ENCODE peak calls at places on chromosomes 7 and 10, in six cellular contexts. O is nucleus accumbens; J is stimulated activated CD4-positive, alpha-beta T cell treated with anti-CD3 and anti-CD28 coated beads, Interleukin-4, amount 100 ng/mL, for 24 hours; X is brain pericyte; S is neural crest cell; H is H54. G is an unnamed sample.

GRCh38 chr10:72009062-72009429 is 44.9 kb downstream of the CHST3 start:
- DNase-seq in H (no peak), S (no peak), X (no peak), O (no peak), J (no peak), G (no peak)

GRCh38 chr7:149322737-149323136 is 60.7 kb downstream of the ZNF783 start:
- DNase-seq in S (no peak), O (no peak), J (no peak), X (no peak), H (no peak), G (no peak)

GRCh38 chr7:44707558-44708230 is 41.0 kb upstream of the ZMIZ2 start:
- DNase-seq in X (no peak), S (no peak), J (no peak), H (no peak), O (no peak), G (no peak)

GRCh38 chr10:68536973-68537372 is 9.7 kb upstream of the SLC25A16 start:
- DNase-seq in J (no peak), X (no peak), O (no peak), H (no peak), S (no peak), G (no peak)

GRCh38 chr7:150947761-150948680 is 30.1 kb downstream of the KCNH2 start:
- DNase-seq in X (no peak), H (no peak), O (no peak), S (no peak), J (no peak), G (no peak)

GRCh38 chr7:21028186-21028989 is 241.7 kb upstream of the SP8 start:
- DNase-seq in S (peak), H (no peak), O (no peak), X (no peak), J (no peak), G (no peak)

GRCh38 chr10:89518108-89518507 is 17.3 kb downstream of the SLC16A12 start:
- DNase-seq in H (no peak), J (no peak), O (no peak), X (no peak), S (no peak), G (no peak)

GRCh38 chr7:141317033-141317585 is 234.1 kb upstream of the AGK start:
- DNase-seq in S (no peak), X (no peak), J (no peak), H (no peak), O (no peak), G (no peak)

GRCh38 chr10:117461766-117462423 is 80.7 kb upstream of the EMX2 start:
- DNase-seq in X (no peak), O (no peak), H (peak), J (no peak), S (no peak), G (no peak)

GRCh38 chr10:89540550-89540949 is 5.2 kb upstream of the SLC16A12 start:
- DNase-seq in J (no peak), O (no peak), X (no peak), S (no peak), H (peak), G (no peak)

GRCh38 chr10:117540640-117541404 is 1.7 kb upstream of the EMX2 start:
- DNase-seq in O (no peak), X (no peak), S (no peak), H (no peak), J (no peak), G (no peak)

GRCh38 chr7:43456200-43456599 is 126.7 kb upstream of the STK17A start:
- DNase-seq in X (no peak), H (no peak), O (no peak), S (no peak), J (no peak), G (no peak)

GRCh38 chr10:44557596-44558191 is 172.8 kb upstream of the CXCL12 start:
- DNase-seq in X (peak), S (no peak), O (no peak), J (no peak), H (no peak), G (no peak)

GRCh38 chr10:74058658-74059057 is 60.7 kb downstream of the VCL start:
- DNase-seq in H (no peak), S (no peak), J (no peak), X (no peak), O (no peak), G (no peak)

GRCh38 chr10:44980309-44981171 is 1.9 kb upstream of the DEPP1 start:
- DNase-seq in J (no peak), S (no peak), X (no peak), O (no peak), H (no peak), G (no peak)

G was measured in GM12878.